ENCODE peak calls at places on chromosome 20, in seven cellular contexts. One of them, this sample, is unnamed.

GRCh38 chr20:61844621-61845020 is 221.1 kb downstream of the TAF4 start:
- DNase-seq in caudate nucleus: no peak
- DNase-seq in ovary: no peak
- DNase-seq in cardiac muscle cell: no peak
- DNase-seq in fibroblast of lung: no peak
- DNase-seq in neural progenitor cell: no peak
- DNase-seq in brain microvascular endothelial cell: no peak
- DNase-seq in this sample: no peak

GRCh38 chr20:41061155-41061554 is 32.5 kb downstream of the TOP1 start:
- DNase-seq in caudate nucleus: no peak
- DNase-seq in ovary: no peak
- DNase-seq in cardiac muscle cell: no peak
- DNase-seq in fibroblast of lung: no peak
- DNase-seq in neural progenitor cell: no peak
- DNase-seq in brain microvascular endothelial cell: no peak
- DNase-seq in this sample: no peak

GRCh38 chr20:41177636-41178035 is 40.3 kb downstream of the PLCG1 start:
- DNase-seq in caudate nucleus: no peak
- DNase-seq in ovary: peak; percentile 38
- DNase-seq in cardiac muscle cell: peak; percentile 92
- DNase-seq in fibroblast of lung: peak; percentile 94
- DNase-seq in neural progenitor cell: no peak
- DNase-seq in brain microvascular endothelial cell: peak; percentile 84
- DNase-seq in this sample: no peak

GRCh38 chr20:63567382-63568169 is 6.5 kb downstream of the HELZ2 start:
- DNase-seq in caudate nucleus: no peak
- DNase-seq in ovary: no peak
- DNase-seq in cardiac muscle cell: peak; percentile 17
- DNase-seq in fibroblast of lung: no peak
- DNase-seq in neural progenitor cell: no peak
- DNase-seq in brain microvascular endothelial cell: peak; percentile 20
- DNase-seq in this sample: no peak

GRCh38 chr20:30815577-30816181 is 441.8 kb upstream of the DEFB115 start:
- DNase-seq in caudate nucleus: no peak
- DNase-seq in ovary: no peak
- DNase-seq in cardiac muscle cell: no peak
- DNase-seq in fibroblast of lung: no peak
- DNase-seq in neural progenitor cell: no peak
- DNase-seq in brain microvascular endothelial cell: no peak
- DNase-seq in this sample: no peak

GRCh38 chr20:54026300-54027064 is 43.9 kb downstream of the BCAS1 start:
- DNase-seq in caudate nucleus: no peak
- DNase-seq in ovary: no peak
- DNase-seq in cardiac muscle cell: no peak
- DNase-seq in fibroblast of lung: no peak
- DNase-seq in neural progenitor cell: no peak
- DNase-seq in brain microvascular endothelial cell: no peak
- DNase-seq in this sample: no peak

GRCh38 chr20:62772994-62773858 is 23.0 kb upstream of the MRGBP start:
- DNase-seq in caudate nucleus: no peak
- DNase-seq in ovary: no peak
- DNase-seq in cardiac muscle cell: peak; percentile 43
- DNase-seq in fibroblast of lung: peak; percentile 39
- DNase-seq in neural progenitor cell: no peak
- DNase-seq in brain microvascular endothelial cell: no peak
- DNase-seq in this sample: no peak

GRCh38 chr20:49595811-49596545 is 28.0 kb upstream of the PTGIS start:
- DNase-seq in caudate nucleus: no peak
- DNase-seq in ovary: no peak
- DNase-seq in cardiac muscle cell: peak; percentile 57
- DNase-seq in fibroblast of lung: peak; percentile 91
- DNase-seq in neural progenitor cell: no peak
- DNase-seq in brain microvascular endothelial cell: peak; percentile 64
- DNase-seq in this sample: no peak

GRCh38 chr20:44142416-44142815 is 44.6 kb downstream of the JPH2 start:
- DNase-seq in caudate nucleus: no peak
- DNase-seq in ovary: no peak
- DNase-seq in cardiac muscle cell: peak; percentile 55
- DNase-seq in fibroblast of lung: peak; percentile 82
- DNase-seq in neural progenitor cell: no peak
- DNase-seq in brain microvascular endothelial cell: peak; percentile 53
- DNase-seq in this sample: no peak

GRCh38 chr20:61193164-61193563 is 58.9 kb upstream of the CDH4 start:
- DNase-seq in caudate nucleus: no peak
- DNase-seq in ovary: no peak
- DNase-seq in cardiac muscle cell: no peak
- DNase-seq in fibroblast of lung: no peak
- DNase-seq in neural progenitor cell: peak; percentile 23
- DNase-seq in brain microvascular endothelial cell: no peak
- DNase-seq in this sample: no peak

GRCh38 chr20:19301843-19302242 is 89.4 kb downstream of the SLC24A3 start:
- DNase-seq in caudate nucleus: no peak
- DNase-seq in ovary: no peak
- DNase-seq in cardiac muscle cell: no peak
- DNase-seq in fibroblast of lung: no peak
- DNase-seq in neural progenitor cell: no peak
- DNase-seq in brain microvascular endothelial cell: no peak
- DNase-seq in this sample: no peak

GRCh38 chr20:64063389-64064144 is 569 bp downstream of the TCEA2 start:
- DNase-seq in caudate nucleus: no peak
- DNase-seq in ovary: peak; percentile 48
- DNase-seq in cardiac muscle cell: no peak
- DNase-seq in fibroblast of lung: peak; percentile 12
- DNase-seq in neural progenitor cell: peak; percentile 56
- DNase-seq in brain microvascular endothelial cell: no peak
- DNase-seq in this sample: no peak

GRCh38 chr20:64064145-64064698 is 1.2 kb downstream of the TCEA2 start:
- DNase-seq in caudate nucleus: no peak
- DNase-seq in ovary: peak; percentile 58
- DNase-seq in cardiac muscle cell: peak; percentile 57
- DNase-seq in fibroblast of lung: peak; percentile 51
- DNase-seq in neural progenitor cell: no peak
- DNase-seq in brain microvascular endothelial cell: no peak
- DNase-seq in this sample: no peak

GRCh38 chr20:46550441-46550840 is at the start of gene OCSTAMP:
- DNase-seq in caudate nucleus: no peak
- DNase-seq in ovary: no peak
- DNase-seq in cardiac muscle cell: no peak
- DNase-seq in fibroblast of lung: no peak
- DNase-seq in neural progenitor cell: no peak
- DNase-seq in brain microvascular endothelial cell: no peak
- DNase-seq in this sample: no peak

GRCh38 chr20:14142171-14142570 is 146.9 kb downstream of the MACROD2 start:
- DNase-seq in caudate nucleus: peak; percentile 3
- DNase-seq in ovary: peak; percentile 20
- DNase-seq in cardiac muscle cell: peak; percentile 63
- DNase-seq in fibroblast of lung: peak; percentile 35
- DNase-seq in neural progenitor cell: peak; percentile 85
- DNase-seq in brain microvascular endothelial cell: peak; percentile 70
- DNase-seq in this sample: no peak

GRCh38 chr20:58073945-58074920 is 154.2 kb downstream of the ANKRD60 start:
- DNase-seq in caudate nucleus: no peak
- DNase-seq in ovary: no peak
- DNase-seq in cardiac muscle cell: peak; percentile 65
- DNase-seq in fibroblast of lung: peak; percentile 81
- DNase-seq in neural progenitor cell: no peak
- DNase-seq in brain microvascular endothelial cell: peak; percentile 51
- DNase-seq in this sample: no peak

GRCh38 chr20:32472581-32473207 is 112.4 kb downstream of the NOL4L start:
- DNase-seq in caudate nucleus: no peak
- DNase-seq in ovary: peak; percentile 11
- DNase-seq in cardiac muscle cell: no peak
- DNase-seq in fibroblast of lung: no peak
- DNase-seq in neural progenitor cell: no peak
- DNase-seq in brain microvascular endothelial cell: no peak
- DNase-seq in this sample: no peak

GRCh38 chr20:32474009-32474716 is 111.0 kb downstream of the NOL4L start:
- DNase-seq in caudate nucleus: no peak
- DNase-seq in ovary: peak; percentile 55
- DNase-seq in cardiac muscle cell: no peak
- DNase-seq in fibroblast of lung: no peak
- DNase-seq in neural progenitor cell: no peak
- DNase-seq in brain microvascular endothelial cell: no peak
- DNase-seq in this sample: no peak

GRCh38 chr20:32474967-32475819 is 109.9 kb downstream of the NOL4L start:
- DNase-seq in caudate nucleus: peak; percentile 70
- DNase-seq in ovary: peak; percentile 93
- DNase-seq in cardiac muscle cell: peak; percentile 100
- DNase-seq in fibroblast of lung: peak; percentile 96
- DNase-seq in neural progenitor cell: peak; percentile 70
- DNase-seq in brain microvascular endothelial cell: peak; percentile 94
- DNase-seq in this sample: no peak

GRCh38 chr20:32473231-32474008 is 111.7 kb downstream of the NOL4L start:
- DNase-seq in caudate nucleus: no peak
- DNase-seq in ovary: peak; percentile 16
- DNase-seq in cardiac muscle cell: no peak
- DNase-seq in fibroblast of lung: no peak
- DNase-seq in neural progenitor cell: peak; percentile 73
- DNase-seq in brain microvascular endothelial cell: no peak
- DNase-seq in this sample: no peak

GRCh38 chr20:32474717-32474966 is 110.5 kb downstream of the NOL4L start:
- DNase-seq in caudate nucleus: no peak
- DNase-seq in ovary: no peak
- DNase-seq in cardiac muscle cell: no peak
- DNase-seq in fibroblast of lung: no peak
- DNase-seq in neural progenitor cell: no peak
- DNase-seq in brain microvascular endothelial cell: no peak
- DNase-seq in this sample: no peak
- H3K27ac ChIP-seq in caudate nucleus: peak overlapping the region; percentile 78
- H3K27ac ChIP-seq in ovary: peak overlapping the region; percentile 85
- H3K27ac ChIP-seq in cardiac muscle cell: peak overlapping the region; percentile 97
- H3K27ac ChIP-seq in fibroblast of lung: peak overlapping the region; percentile 68
- H3K27ac ChIP-seq in neural progenitor cell: peak overlapping the region; percentile 49
- H3K27ac ChIP-seq in brain microvascular endothelial cell: peak overlapping the region; percentile 75
- H3K27ac ChIP-seq in this sample: no peak overlapping the region

DNA sequence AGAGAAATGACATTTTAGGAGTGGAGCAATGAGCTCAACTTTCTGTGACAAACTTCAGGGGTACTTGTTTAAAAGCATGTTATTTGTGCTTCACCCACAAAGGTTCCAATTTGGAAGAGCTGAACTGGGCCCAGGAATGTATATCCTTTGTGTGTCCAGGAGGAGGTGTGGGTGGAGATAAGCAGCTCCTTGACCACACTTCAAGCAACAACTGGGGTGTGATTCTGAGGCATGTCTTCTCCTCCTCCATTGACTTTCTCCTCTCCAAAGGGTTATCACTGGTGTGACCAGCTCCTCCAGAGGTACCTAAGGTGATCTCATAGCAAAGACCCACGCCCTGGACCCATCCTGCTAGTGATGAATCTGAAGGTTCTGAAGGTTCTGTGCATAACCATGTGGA is 60.7 kb upstream of the CD93 start:
- DNase-seq in caudate nucleus: no peak
- DNase-seq in ovary: no peak
- DNase-seq in cardiac muscle cell: no peak
- DNase-seq in fibroblast of lung: peak; percentile 21
- DNase-seq in neural progenitor cell: no peak
- DNase-seq in brain microvascular endothelial cell: no peak
- DNase-seq in this sample: no peak
- H3K27ac ChIP-seq in caudate nucleus: no peak overlapping the region
- H3K27ac ChIP-seq in ovary: no peak overlapping the region
- H3K27ac ChIP-seq in cardiac muscle cell: no peak overlapping the region
- H3K27ac ChIP-seq in fibroblast of lung: peak overlapping the region; percentile 87
- H3K27ac ChIP-seq in neural progenitor cell: no peak overlapping the region
- H3K27ac ChIP-seq in brain microvascular endothelial cell: no peak overlapping the region
- H3K27ac ChIP-seq in this sample: peak overlapping the region; percentile 99

GRCh38 chr20:56587307-56588108 is 41.6 kb upstream of the TFAP2C start:
- DNase-seq in caudate nucleus: no peak
- DNase-seq in ovary: no peak
- DNase-seq in cardiac muscle cell: peak; percentile 41
- DNase-seq in fibroblast of lung: no peak
- DNase-seq in neural progenitor cell: no peak
- DNase-seq in brain microvascular endothelial cell: no peak
- DNase-seq in this sample: no peak

GRCh38 chr20:56590888-56591287 is 38.2 kb upstream of the TFAP2C start:
- DNase-seq in caudate nucleus: no peak
- DNase-seq in ovary: no peak
- DNase-seq in cardiac muscle cell: no peak
- DNase-seq in fibroblast of lung: no peak
- DNase-seq in neural progenitor cell: no peak
- DNase-seq in brain microvascular endothelial cell: no peak
- DNase-seq in this sample: no peak

GRCh38 chr20:56589633-56590032 is 39.5 kb upstream of the TFAP2C start:
- DNase-seq in caudate nucleus: no peak
- DNase-seq in ovary: no peak
- DNase-seq in cardiac muscle cell: no peak
- DNase-seq in fibroblast of lung: no peak
- DNase-seq in neural progenitor cell: no peak
- DNase-seq in brain microvascular endothelial cell: no peak
- DNase-seq in this sample: no peak

GRCh38 chr20:56592211-56592610 is 36.9 kb upstream of the TFAP2C start:
- DNase-seq in caudate nucleus: no peak
- DNase-seq in ovary: no peak
- DNase-seq in cardiac muscle cell: no peak
- DNase-seq in fibroblast of lung: no peak
- DNase-seq in neural progenitor cell: no peak
- DNase-seq in brain microvascular endothelial cell: no peak
- DNase-seq in this sample: no peak

DNA sequence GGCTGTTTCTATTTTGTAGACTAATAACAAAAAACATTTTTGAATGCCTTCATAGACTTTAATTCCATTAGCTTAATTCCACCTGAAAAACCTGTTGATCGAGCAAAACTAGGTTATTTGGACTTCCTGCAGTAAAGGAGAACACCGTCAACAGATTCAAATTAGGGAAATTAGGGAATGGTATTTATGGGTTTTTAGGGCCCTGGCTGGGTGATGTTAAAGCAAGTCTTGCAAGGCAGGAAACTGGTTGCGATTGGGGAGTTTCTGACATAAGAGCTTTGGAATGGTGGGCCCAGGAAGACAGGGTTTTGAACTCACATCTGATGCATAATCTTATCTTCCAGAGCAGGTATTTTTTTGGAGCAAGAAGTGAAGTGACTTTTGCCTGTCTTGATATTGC is 40.1 kb upstream of the TFAP2C start:
- DNase-seq in caudate nucleus: no peak
- DNase-seq in ovary: no peak
- DNase-seq in cardiac muscle cell: no peak
- DNase-seq in fibroblast of lung: no peak
- DNase-seq in neural progenitor cell: no peak
- DNase-seq in brain microvascular endothelial cell: no peak
- DNase-seq in this sample: no peak
- H3K27ac ChIP-seq in caudate nucleus: no peak overlapping the region
- H3K27ac ChIP-seq in ovary: no peak overlapping the region
- H3K27ac ChIP-seq in cardiac muscle cell: no peak overlapping the region
- H3K27ac ChIP-seq in fibroblast of lung: no peak overlapping the region
- H3K27ac ChIP-seq in neural progenitor cell: no peak overlapping the region
- H3K27ac ChIP-seq in brain microvascular endothelial cell: no peak overlapping the region
- H3K27ac ChIP-seq in this sample: no peak overlapping the region

DNA sequence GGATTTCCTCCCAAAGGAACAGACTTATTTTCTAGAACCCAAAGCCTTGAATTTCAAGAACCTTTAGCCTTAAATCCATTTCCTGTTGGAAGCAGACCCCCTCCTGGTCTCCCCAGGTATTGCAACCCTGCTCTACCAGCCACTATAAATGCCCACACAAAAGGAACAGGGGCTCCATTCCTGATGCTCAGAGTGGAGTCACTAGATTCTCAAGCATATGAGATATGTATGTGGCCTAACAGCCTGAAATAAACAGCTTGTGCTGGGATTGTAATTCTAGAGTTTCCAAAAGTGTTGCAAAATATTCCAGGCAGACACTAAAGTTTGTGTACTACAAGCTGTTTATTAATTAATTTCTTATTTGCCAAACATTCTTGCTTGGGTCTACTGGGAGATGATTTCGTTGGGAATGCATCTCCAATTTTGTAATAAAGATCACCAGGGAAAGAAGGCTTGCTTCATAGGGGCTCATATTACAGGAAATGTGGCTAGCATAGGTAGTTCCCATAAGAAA is 44.8 kb downstream of the RIPOR3 start:
- DNase-seq in caudate nucleus: no peak
- DNase-seq in ovary: no peak
- DNase-seq in cardiac muscle cell: peak; percentile 78
- DNase-seq in fibroblast of lung: peak; percentile 40
- DNase-seq in neural progenitor cell: no peak
- DNase-seq in brain microvascular endothelial cell: no peak
- DNase-seq in this sample: no peak
- H3K27ac ChIP-seq in caudate nucleus: no peak overlapping the region
- H3K27ac ChIP-seq in ovary: peak overlapping the region; percentile 20
- H3K27ac ChIP-seq in cardiac muscle cell: no peak overlapping the region
- H3K27ac ChIP-seq in fibroblast of lung: peak overlapping the region; percentile 85
- H3K27ac ChIP-seq in neural progenitor cell: no peak overlapping the region
- H3K27ac ChIP-seq in brain microvascular endothelial cell: peak overlapping the region; percentile 30
- H3K27ac ChIP-seq in this sample: peak overlapping the region; percentile 76

This sample was measured in epithelial cell of prostate.